ENCODE peak calls at places on chromosomes 4 and X, in six cellular contexts. H is brain microvascular endothelial cell; B is stomach; Z is NCI-H2029 treated with DMSO at 0.1 percent for 48 hours; Q is activated naive CD8-positive, alpha-beta T cell treated with anti-CD3 and anti-CD28 coated beads, Interleukin-2, amount 50 U/mL, for 24 hours; E is Ammon's horn. W is an unnamed sample.

GRCh38 chr4:54091637-54092404 is 8.1 kb upstream of the GSX2 start:
- DNase-seq in B (peak), E (peak), Q (peak), H (no peak), Z (peak), W (peak)

GRCh38 chrX:46805270-46805669 is 31.6 kb upstream of the RP2 start:
- DNase-seq in E (no peak), Z (no peak), B (no peak), H (no peak), Q (no peak), W (no peak)

GRCh38 chrX:136369377-136369776 is 68.6 kb downstream of the ADGRG4 start:
- DNase-seq in Q (no peak), H (no peak), B (no peak), Z (no peak), E (no peak), W (no peak)

GRCh38 chrX:115428011-115428410 is 133.0 kb upstream of the PLS3 start:
- DNase-seq in Z (no peak), B (no peak), Q (no peak), H (no peak), E (peak), W (no peak)

GRCh38 chr4:78482281-78482680 is 69.3 kb upstream of the ANXA3 start:
- DNase-seq in Q (no peak), E (no peak), Z (no peak), B (no peak), H (no peak), W (no peak)

GRCh38 chr4:74997942-74998341 is 65.0 kb downstream of the PARM1 start:
- DNase-seq in Z (no peak), B (no peak), E (peak), Q (no peak), H (no peak), W (no peak)

GRCh38 chrX:70034646-70035045 is 15.1 kb downstream of the AWAT2 start:
- DNase-seq in B (no peak), Z (no peak), Q (no peak), H (no peak), E (no peak), W (no peak)

GRCh38 chrX:65985922-65986588 is 53.8 kb downstream of the VSIG4 start:
- DNase-seq in Q (peak), E (peak), Z (peak), B (no peak), H (peak), W (peak)

GRCh38 chr4:129064717-129065116 is 28.6 kb downstream of the SCLT1 start:
- DNase-seq in H (peak), Q (no peak), E (no peak), Z (no peak), B (no peak), W (no peak)

GRCh38 chrX:13938766-13939530 is 90.7 kb downstream of the GEMIN8 start:
- DNase-seq in H (no peak), E (no peak), Z (no peak), Q (no peak), B (no peak), W (no peak)

GRCh38 chr4:86031927-86032326 is 327.9 kb downstream of the MAPK10 start:
- DNase-seq in Z (no peak), H (no peak), B (no peak), E (no peak), Q (no peak), W (no peak)

GRCh38 chrX:68490644-68491043 is 8.2 kb upstream of the YIPF6 start:
- DNase-seq in Q (no peak), Z (no peak), H (peak), B (no peak), E (no peak), W (no peak)

GRCh38 chr4:67714248-67714583 is 13.3 kb upstream of the UBA6 start:
- DNase-seq in B (no peak), E (no peak), Q (peak), Z (no peak), H (no peak), W (no peak)

GRCh38 chr4:2796261-2797187 is 3.6 kb downstream of the SH3BP2 start:
- DNase-seq in Q (no peak), E (peak), H (no peak), B (peak), Z (no peak), W (no peak)

GRCh38 chr4:24472514-24473308 is 111.6 kb downstream of the DHX15 start:
- DNase-seq in Q (peak), B (peak), Z (no peak), H (peak), E (peak), W (peak)

W was measured in NCI-H2171 treated with DMSO at 0.1 percent for 48 hours.